ENCODE peak calls at places on chromosomes 6 and 20, in eight cellular contexts. V, K, H, C, E, F, W and A are unnamed samples.

GRCh38 chr6:45486739-45487138 is 109.0 kb upstream of the SUPT3H start:
- DNase-seq in V (no peak), K (no peak), H (no peak), C (no peak), E (no peak), F (peak), W (no peak), A (no peak)

GRCh38 chr6:63560806-63561672 is 11.2 kb upstream of the LOC128125822 start:
- DNase-seq in V (no peak), K (no peak), H (peak), C (no peak), E (no peak), F (no peak), W (no peak), A (peak)

GRCh38 chr6:8983202-8983688 is 547.9 kb upstream of the SLC35B3 start:
- DNase-seq in V (no peak), K (peak), H (peak), C (peak), E (peak), F (peak), W (peak), A (peak)

GRCh38 chr6:132731086-132731485 is 17.2 kb upstream of the VNN1 start:
- DNase-seq in V (no peak), K (no peak), H (no peak), C (no peak), E (no peak), F (no peak), W (peak), A (no peak)

GRCh38 chr6:156975414-156975813 is 198.2 kb downstream of the ARID1B start:
- DNase-seq in V (no peak), K (no peak), H (no peak), C (no peak), E (no peak), F (no peak), W (no peak), A (no peak)

GRCh38 chr6:36094786-36095496 is 35.4 kb upstream of the MAPK13 start:
- DNase-seq in V (no peak), K (peak), H (peak), C (peak), E (peak), F (peak), W (peak), A (peak)

GRCh38 chr20:9493818-9494217 is 20.6 kb upstream of the LAMP5 start:
- DNase-seq in V (no peak), K (no peak), H (no peak), C (no peak), E (no peak), F (no peak), W (no peak), A (no peak)

GRCh38 chr20:61975411-61975810 is 90.3 kb downstream of the TAF4 start:
- DNase-seq in V (no peak), K (no peak), H (no peak), C (no peak), E (no peak), F (no peak), W (no peak), A (no peak)

GRCh38 chr6:21213492-21213891 is 380.1 kb upstream of the SOX4 start:
- DNase-seq in V (no peak), K (no peak), H (no peak), C (no peak), E (no peak), F (no peak), W (no peak), A (no peak)

GRCh38 chr6:69231983-69232382 is 564.8 kb downstream of the LMBRD1 start:
- DNase-seq in V (no peak), K (no peak), H (no peak), C (no peak), E (no peak), F (no peak), W (no peak), A (no peak)

GRCh38 chr6:3603443-3604130 is 146.7 kb upstream of the SLC22A23 start:
- DNase-seq in V (no peak), K (no peak), H (no peak), C (no peak), E (no peak), F (no peak), W (peak), A (no peak)

GRCh38 chr6:118735320-118735719 is 83.9 kb upstream of the CEP85L start:
- DNase-seq in V (no peak), K (peak), H (no peak), C (peak), E (no peak), F (peak), W (no peak), A (no peak)

GRCh38 chr20:25030649-25031026 is 27.3 kb downstream of the ACSS1 start:
- DNase-seq in V (no peak), K (no peak), H (no peak), C (no peak), E (no peak), F (no peak), W (no peak), A (no peak)

GRCh38 chr6:35500782-35501181 is 3.9 kb upstream of the TEAD3 start:
- DNase-seq in V (no peak), K (no peak), H (peak), C (peak), E (no peak), F (peak), W (no peak), A (peak)

DNA sequence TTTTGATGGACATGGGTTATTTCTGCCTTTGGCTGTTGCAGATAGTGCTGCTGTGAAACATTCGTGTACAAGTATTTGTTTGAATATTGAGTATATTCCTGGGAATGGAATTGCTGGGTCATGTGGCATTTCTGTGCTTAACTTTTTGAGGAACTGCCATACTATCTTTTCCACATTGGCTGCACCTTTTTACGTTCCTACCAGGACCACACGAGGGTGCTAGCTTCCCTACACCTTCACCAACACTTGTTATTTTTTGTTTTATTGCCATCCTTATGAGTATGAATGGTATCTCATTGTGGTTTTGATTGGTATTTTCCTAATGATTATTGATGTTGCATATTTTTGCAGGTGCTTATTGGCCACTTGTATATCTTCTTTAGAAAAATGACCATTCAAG is 47.8 kb upstream of the PLCG1 start:
- DNase-seq in V (no peak), K (no peak), H (no peak), C (no peak), E (no peak), F (no peak), W (no peak), A (no peak)
- TF ChIP-seq CTCF in V (no peak), K (no peak), H (no peak), C (peak), E (no peak), F (peak), W (peak), A (no peak)

GRCh38 chr6:32968770-32969684 is 633 bp downstream of the BRD2 start:
- DNase-seq in V (no peak), K (peak), H (peak), C (peak), E (peak), F (peak), W (peak), A (peak)
- TF ChIP-seq CTCF in V (no peak), K (no peak), H (peak), C (peak), E (no peak), F (no peak), W (peak), A (peak)

GRCh38 chr6:1611322-1611571 is 1.5 kb downstream of the FOXC1 start:
- DNase-seq in V (no peak), K (no peak), H (no peak), C (no peak), E (no peak), F (peak), W (no peak), A (peak)
- TF ChIP-seq CTCF in V (no peak), K (no peak), H (no peak), C (peak), E (no peak), F (no peak), W (peak), A (peak)

GRCh38 chr6:147467891-147468290 is 40.6 kb upstream of the SAMD5 start:
- DNase-seq in V (no peak), K (no peak), H (no peak), C (no peak), E (no peak), F (no peak), W (no peak), A (no peak)

GRCh38 chr6:147463651-147464050 is 44.8 kb upstream of the SAMD5 start:
- DNase-seq in V (no peak), K (no peak), H (no peak), C (no peak), E (no peak), F (no peak), W (no peak), A (no peak)

GRCh38 chr6:147467463-147467862 is 41.0 kb upstream of the SAMD5 start:
- DNase-seq in V (no peak), K (no peak), H (no peak), C (no peak), E (no peak), F (no peak), W (no peak), A (no peak)

GRCh38 chr6:147468634-147469033 is 39.9 kb upstream of the SAMD5 start:
- DNase-seq in V (no peak), K (no peak), H (no peak), C (peak), E (no peak), F (no peak), W (no peak), A (no peak)
- TF ChIP-seq CTCF in V (no peak), K (no peak), H (no peak), C (peak), E (no peak), F (no peak), W (no peak), A (no peak)

GRCh38 chr6:89817481-89817880 is 2.1 kb downstream of the MDN1 start:
- DNase-seq in V (no peak), K (no peak), H (no peak), C (peak), E (no peak), F (no peak), W (no peak), A (no peak)

GRCh38 chr6:89819336-89820130 is at the start of gene MDN1:
- DNase-seq in V (peak), K (peak), H (peak), C (peak), E (peak), F (peak), W (peak), A (peak)

GRCh38 chr6:89818977-89819335 is 638 bp downstream of the MDN1 start:
- DNase-seq in V (no peak), K (no peak), H (peak), C (no peak), E (no peak), F (peak), W (peak), A (peak)
- TF ChIP-seq CTCF in V (no peak), K (no peak), H (no peak), C (no peak), E (no peak), F (no peak), W (no peak), A (no peak)

GRCh38 chr6:16163535-16164300 is 34.8 kb downstream of the MYLIP start:
- DNase-seq in V (no peak), K (no peak), H (no peak), C (no peak), E (no peak), F (no peak), W (no peak), A (no peak)

GRCh38 chr6:16168121-16168520 is 39.2 kb downstream of the MYLIP start:
- DNase-seq in V (no peak), K (no peak), H (no peak), C (no peak), E (no peak), F (peak), W (no peak), A (no peak)

GRCh38 chr6:16165641-16166040 is 36.8 kb downstream of the MYLIP start:
- DNase-seq in V (no peak), K (no peak), H (no peak), C (peak), E (no peak), F (no peak), W (no peak), A (no peak)

GRCh38 chr6:16167219-16167618 is 38.3 kb downstream of the MYLIP start:
- DNase-seq in V (no peak), K (no peak), H (no peak), C (no peak), E (no peak), F (no peak), W (no peak), A (no peak)

GRCh38 chr6:16168858-16169257 is 40.0 kb downstream of the MYLIP start:
- DNase-seq in V (no peak), K (peak), H (peak), C (peak), E (no peak), F (peak), W (peak), A (peak)
- TF ChIP-seq CTCF in V (peak), K (peak), H (peak), C (peak), E (no peak), F (peak), W (peak), A (peak)

GRCh38 chr6:126033696-126034095 is 47.4 kb downstream of the TRMT11 start:
- DNase-seq in V (peak), K (peak), H (peak), C (peak), E (no peak), F (peak), W (peak), A (peak)
- TF ChIP-seq CTCF in V (peak), K (peak), H (peak), C (peak), E (peak), F (peak), W (peak), A (peak)

DNA sequence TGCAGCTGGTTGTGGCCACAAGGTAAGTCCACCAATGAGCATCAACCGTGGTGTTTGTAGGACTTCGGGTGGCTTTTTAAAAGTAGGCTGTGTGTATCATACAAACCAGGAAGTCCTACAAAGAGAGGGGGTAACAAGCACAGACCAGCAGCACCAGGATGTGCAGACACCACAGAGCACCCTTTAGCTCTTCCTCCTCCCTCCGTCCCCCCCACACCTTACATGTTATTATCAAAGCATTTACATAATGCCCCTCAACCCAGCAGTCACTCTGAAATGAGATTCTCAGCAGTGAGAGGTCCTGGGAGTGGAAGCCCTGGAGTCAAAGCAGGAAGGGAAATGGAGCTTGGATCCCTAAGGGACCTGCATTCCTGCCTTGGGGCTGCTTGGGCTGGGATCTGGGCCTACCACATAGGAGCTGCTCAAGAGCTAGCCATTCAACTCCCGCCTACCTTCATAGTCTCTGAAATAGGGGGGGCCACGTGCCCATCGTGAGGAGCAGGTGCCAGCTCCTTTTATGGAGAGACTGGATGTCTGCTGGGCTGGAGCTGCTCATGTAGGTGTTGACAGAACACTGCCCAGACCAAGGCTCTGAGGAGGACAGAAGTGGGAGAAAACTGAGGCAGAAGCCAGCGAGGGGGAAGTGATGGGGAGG is 90.6 kb downstream of the PSMB1 start:
- DNase-seq in V (no peak), K (no peak), H (no peak), C (peak), E (no peak), F (peak), W (no peak), A (no peak)
- TF ChIP-seq CTCF in V (no peak), K (no peak), H (no peak), C (no peak), E (no peak), F (no peak), W (no peak), A (no peak)

DNA sequence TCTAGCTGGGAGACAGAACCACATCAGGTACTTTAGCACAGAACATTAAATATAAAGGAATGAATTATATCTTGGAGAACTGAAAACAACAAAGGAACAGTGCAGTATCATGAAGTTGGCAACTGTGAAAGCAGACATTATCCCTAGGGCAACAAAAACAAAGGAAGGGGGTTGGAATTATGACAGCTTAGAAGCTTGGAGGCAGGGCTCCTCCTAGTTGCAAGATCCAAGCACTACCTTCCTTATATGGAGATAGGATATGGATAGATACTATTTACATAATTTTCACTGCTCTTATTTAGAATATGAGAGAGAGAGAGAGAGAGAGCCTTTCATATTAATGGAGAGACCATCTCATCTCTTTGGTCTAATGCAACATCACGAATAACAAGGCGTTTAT is 27.0 kb downstream of the TMEM14A start:
- DNase-seq in V (no peak), K (no peak), H (no peak), C (no peak), E (no peak), F (no peak), W (no peak), A (no peak)
- TF ChIP-seq CTCF in V (peak), K (no peak), H (no peak), C (peak), E (no peak), F (no peak), W (no peak), A (peak)

GRCh38 chr20:57009775-57010174 is 256.7 kb downstream of the BMP7 start:
- DNase-seq in V (no peak), K (no peak), H (no peak), C (no peak), E (no peak), F (no peak), W (no peak), A (no peak)
- TF ChIP-seq CTCF in V (no peak), K (no peak), H (no peak), C (no peak), E (no peak), F (no peak), W (no peak), A (no peak)